ENCODE peak calls at places on chromosomes 12 and 14, in nine cellular contexts. M is Panc1; X is Right ventricle myocardium inferior; I is activated T-cell treated with anti-CD3 and anti-CD28 coated beads, Interleukin-2, amount 50 U/mL, for 4 hours; B is T-cell; N is DND-41; G is CD4-positive, alpha-beta T cell; A is stimulated activated naive CD8-positive, alpha-beta T cell treated with anti-CD3 and anti-CD28 coated beads, Interleukin-15, amount 100 ng/mL, for 72 hours; T is T-helper 17 cell. V is an unnamed sample.

GRCh38 chr14:105389976-105390848 is 8.1 kb upstream of the TEX22 start:
- ATAC-seq in M (no peak), X (peak; percentile 30), I (no peak), B (no peak), N (peak; percentile 61), G (no peak), A (no peak), T (no peak), V (peak; percentile 35)

GRCh38 chr12:109573029-109573913 is at the start of the genes MMAB and MVK:
- ATAC-seq in M (peak; percentile 99), X (peak; percentile 98), I (peak; percentile 98), B (peak; percentile 96), N (peak; percentile 96), G (peak; percentile 91), A (peak; percentile 96), T (peak; percentile 94), V (peak; percentile 98)

GRCh38 chr14:34050606-34051005 is 99.7 kb upstream of the EGLN3 start:
- ATAC-seq in M (no peak), X (no peak), I (no peak), B (no peak), N (no peak), G (no peak), A (no peak), T (no peak), V (no peak)

GRCh38 chr12:46518184-46518583 is 145.6 kb upstream of the SLC38A2 start:
- ATAC-seq in M (no peak), X (no peak), I (no peak), B (no peak), N (no peak), G (no peak), A (no peak), T (no peak), V (no peak)

GRCh38 chr14:69398818-69399210 is 322 bp downstream of the SLC39A9 start:
- ATAC-seq in M (peak; percentile 61), X (no peak), I (peak; percentile 46), B (peak; percentile 19), N (peak; percentile 56), G (no peak), A (peak; percentile 38), T (no peak), V (peak; percentile 22)

GRCh38 chr12:124460771-124461170 is 106.6 kb downstream of the NCOR2 start:
- ATAC-seq in M (no peak), X (no peak), I (no peak), B (no peak), N (no peak), G (no peak), A (no peak), T (no peak), V (no peak)

GRCh38 chr12:86601550-86602308 is 345.5 kb upstream of the MGAT4C start:
- ATAC-seq in M (no peak), X (no peak), I (no peak), B (no peak), N (no peak), G (no peak), A (no peak), T (no peak), V (no peak)

GRCh38 chr12:103182299-103182698 is 224.8 kb downstream of the ASCL1 start:
- ATAC-seq in M (no peak), X (no peak), I (no peak), B (no peak), N (no peak), G (no peak), A (no peak), T (no peak), V (no peak)

GRCh38 chr14:103436533-103436932 is 51.3 kb downstream of the MARK3 start:
- ATAC-seq in M (no peak), X (no peak), I (no peak), B (no peak), N (no peak), G (no peak), A (no peak), T (no peak), V (no peak)

GRCh38 chr14:92199763-92200162 is 78.0 kb downstream of the CPSF2 start:
- ATAC-seq in M (no peak), X (no peak), I (no peak), B (no peak), N (no peak), G (no peak), A (no peak), T (no peak), V (no peak)

GRCh38 chr12:105341010-105341409 is 10.5 kb downstream of the C12orf75 start:
- ATAC-seq in M (no peak), X (no peak), I (no peak), B (no peak), N (no peak), G (no peak), A (no peak), T (no peak), V (no peak)

GRCh38 chr14:44778562-44778961 is 183.2 kb downstream of the KLHL28 start:
- ATAC-seq in M (no peak), X (peak; percentile 85), I (no peak), B (no peak), N (no peak), G (no peak), A (no peak), T (no peak), V (no peak)

GRCh38 chr12:121968880-121969279 is 50.5 kb downstream of the CFAP251 start:
- ATAC-seq in M (no peak), X (no peak), I (no peak), B (no peak), N (no peak), G (no peak), A (no peak), T (no peak), V (peak; percentile 74)

GRCh38 chr14:70563869-70564268 is 29.1 kb upstream of the ADAM20 start:
- ATAC-seq in M (no peak), X (peak; percentile 85), I (no peak), B (no peak), N (no peak), G (no peak), A (no peak), T (no peak), V (no peak)

GRCh38 chr12:19223018-19223417 is 93.5 kb downstream of the PLEKHA5 start:
- ATAC-seq in M (no peak), X (peak; percentile 83), I (no peak), B (no peak), N (peak; percentile 40), G (no peak), A (no peak), T (no peak), V (no peak)

GRCh38 chr12:56437430-56438176 is 11.6 kb downstream of the TIMELESS start:
- ATAC-seq in M (no peak), X (no peak), I (no peak), B (no peak), N (no peak), G (no peak), A (no peak), T (no peak), V (no peak)

GRCh38 chr12:98618952-98619351 is 25.5 kb downstream of the SLC25A3 start:
- ATAC-seq in M (no peak), X (peak; percentile 70), I (no peak), B (no peak), N (no peak), G (no peak), A (no peak), T (no peak), V (no peak)

GRCh38 chr14:52610187-52610586 is 57.6 kb downstream of the GPR137C start:
- ATAC-seq in M (no peak), X (no peak), I (no peak), B (no peak), N (no peak), G (no peak), A (no peak), T (no peak), V (no peak)

GRCh38 chr12:27424631-27425230 is 21.8 kb upstream of the SMCO2 start:
- ATAC-seq in M (peak; percentile 85), X (peak; percentile 81), I (no peak), B (no peak), N (peak; percentile 44), G (no peak), A (peak; percentile 63), T (no peak), V (no peak)

GRCh38 chr14:44782775-44783238 is 178.9 kb downstream of the KLHL28 start:
- ATAC-seq in M (no peak), X (peak; percentile 50), I (no peak), B (no peak), N (no peak), G (no peak), A (no peak), T (no peak), V (no peak)

GRCh38 chr14:73472182-73473114 is 14.1 kb upstream of the NUMB start:
- ATAC-seq in M (peak; percentile 89), X (peak; percentile 80), I (no peak), B (peak; percentile 63), N (peak; percentile 90), G (peak; percentile 87), A (peak; percentile 63), T (peak; percentile 87), V (peak; percentile 67)

GRCh38 chr14:90574640-90575131 is 177.9 kb downstream of the CALM1 start:
- ATAC-seq in M (no peak), X (peak; percentile 82), I (no peak), B (no peak), N (no peak), G (no peak), A (no peak), T (no peak), V (no peak)

GRCh38 chr12:44875417-44875953 is 630 bp downstream of the NELL2 start:
- ATAC-seq in M (peak; percentile 40), X (no peak), I (peak; percentile 19), B (peak; percentile 21), N (no peak), G (peak; percentile 17), A (peak; percentile 9), T (peak; percentile 22), V (peak; percentile 58)

GRCh38 chr12:1130571-1130970 is 139.5 kb downstream of the ERC1 start:
- ATAC-seq in M (no peak), X (no peak), I (no peak), B (peak; percentile 33), N (no peak), G (no peak), A (no peak), T (no peak), V (no peak)

GRCh38 chr14:61434315-61434714 is 112.9 kb downstream of the PRKCH start:
- ATAC-seq in M (no peak), X (no peak), I (no peak), B (no peak), N (no peak), G (no peak), A (no peak), T (no peak), V (no peak)

GRCh38 chr12:6041891-6042290 is 82.6 kb downstream of the VWF start:
- ATAC-seq in M (no peak), X (no peak), I (no peak), B (no peak), N (no peak), G (no peak), A (no peak), T (no peak), V (no peak)

GRCh38 chr12:16844875-16845274 is 238.9 kb upstream of the LMO3 start:
- ATAC-seq in M (no peak), X (no peak), I (no peak), B (no peak), N (no peak), G (no peak), A (no peak), T (no peak), V (no peak)

GRCh38 chr12:34334953-34335743 is 312.9 kb downstream of the ALG10 start:
- ATAC-seq in M (no peak), X (no peak), I (no peak), B (no peak), N (no peak), G (no peak), A (no peak), T (no peak), V (no peak)

GRCh38 chr14:58272589-58273372 is 25.6 kb upstream of the ARID4A start:
- ATAC-seq in M (peak; percentile 68), X (peak; percentile 78), I (no peak), B (no peak), N (peak; percentile 20), G (no peak), A (no peak), T (no peak), V (no peak)

GRCh38 chr12:93571360-93571853 is 1.1 kb upstream of the SOCS2 start:
- ATAC-seq in M (peak; percentile 65), X (peak; percentile 21), I (peak; percentile 19), B (peak; percentile 17), N (peak; percentile 48), G (peak; percentile 26), A (peak; percentile 37), T (peak; percentile 32), V (peak; percentile 4)